ENCODE peak calls at places on chromosome 15, in six cellular contexts. One of them, this sample, is unnamed.
A peak's percentile ranks its signal among the peaks of the same experiment; 100 is the strongest.

GRCh38 chr15:45186771-45187577 is 792 bp downstream of the SHF start:
- DNase-seq in HepG2: peak; percentile 28
- DNase-seq in K562: peak; percentile 5
- DNase-seq in GM12878: no peak
- DNase-seq in SK-N-SH: peak; percentile 73
- DNase-seq in H1: peak; percentile 69
- DNase-seq in this sample: no peak

GRCh38 chr15:68725736-68726135 is 95.0 kb downstream of the ANP32A start:
- DNase-seq in HepG2: no peak
- DNase-seq in K562: no peak
- DNase-seq in GM12878: no peak
- DNase-seq in SK-N-SH: no peak
- DNase-seq in H1: no peak
- DNase-seq in this sample: peak; percentile 78

GRCh38 chr15:72685301-72685924 is 569 bp downstream of the HIGD2B start:
- DNase-seq in HepG2: peak; percentile 25
- DNase-seq in K562: no peak
- DNase-seq in GM12878: no peak
- DNase-seq in SK-N-SH: no peak
- DNase-seq in H1: no peak
- DNase-seq in this sample: peak; percentile 5

GRCh38 chr15:75733761-75734651 is 21.4 kb upstream of the CSPG4 start:
- DNase-seq in HepG2: no peak
- DNase-seq in K562: no peak
- DNase-seq in GM12878: no peak
- DNase-seq in SK-N-SH: no peak
- DNase-seq in H1: no peak
- DNase-seq in this sample: no peak

GRCh38 chr15:66907826-66908502 is 157.4 kb upstream of the SMAD3 start:
- DNase-seq in HepG2: peak; percentile 56
- DNase-seq in K562: no peak
- DNase-seq in GM12878: peak; percentile 39
- DNase-seq in SK-N-SH: no peak
- DNase-seq in H1: no peak
- DNase-seq in this sample: peak; percentile 73

GRCh38 chr15:50113187-50113505 is 5.9 kb downstream of the ATP8B4 start:
- DNase-seq in HepG2: no peak
- DNase-seq in K562: no peak
- DNase-seq in GM12878: no peak
- DNase-seq in SK-N-SH: no peak
- DNase-seq in H1: no peak
- DNase-seq in this sample: peak; percentile 50

GRCh38 chr15:68277131-68277604 is 377 bp upstream of the FEM1B start:
- DNase-seq in HepG2: no peak
- DNase-seq in K562: no peak
- DNase-seq in GM12878: no peak
- DNase-seq in SK-N-SH: peak; percentile 72
- DNase-seq in H1: no peak
- DNase-seq in this sample: no peak

GRCh38 chr15:59976480-59976879 is 27.6 kb upstream of the FOXB1 start:
- DNase-seq in HepG2: no peak
- DNase-seq in K562: no peak
- DNase-seq in GM12878: peak; percentile 12
- DNase-seq in SK-N-SH: no peak
- DNase-seq in H1: no peak
- DNase-seq in this sample: peak; percentile 92

GRCh38 chr15:69469467-69470191 is 17.0 kb downstream of the RPLP1 start:
- DNase-seq in HepG2: no peak
- DNase-seq in K562: peak; percentile 46
- DNase-seq in GM12878: no peak
- DNase-seq in SK-N-SH: no peak
- DNase-seq in H1: no peak
- DNase-seq in this sample: no peak

GRCh38 chr15:68732451-68732850 is 88.2 kb downstream of the ANP32A start:
- DNase-seq in HepG2: no peak
- DNase-seq in K562: no peak
- DNase-seq in GM12878: no peak
- DNase-seq in SK-N-SH: no peak
- DNase-seq in H1: no peak
- DNase-seq in this sample: no peak

GRCh38 chr15:59438891-59439290 is 905 bp downstream of the FAM81A start:
- DNase-seq in HepG2: no peak
- DNase-seq in K562: no peak
- DNase-seq in GM12878: no peak
- DNase-seq in SK-N-SH: no peak
- DNase-seq in H1: no peak
- DNase-seq in this sample: no peak

GRCh38 chr15:67124111-67124510 is 58.7 kb downstream of the SMAD3 start:
- DNase-seq in HepG2: no peak
- DNase-seq in K562: no peak
- DNase-seq in GM12878: no peak
- DNase-seq in SK-N-SH: no peak
- DNase-seq in H1: no peak
- DNase-seq in this sample: no peak

GRCh38 chr15:75104804-75105557 is 81.6 kb downstream of the PPCDC start:
- DNase-seq in HepG2: peak; percentile 77
- DNase-seq in K562: no peak
- DNase-seq in GM12878: peak; percentile 88
- DNase-seq in SK-N-SH: no peak
- DNase-seq in H1: no peak
- DNase-seq in this sample: peak; percentile 74

GRCh38 chr15:42073418-42073817 is 20.9 kb downstream of the PLA2G4D start:
- DNase-seq in HepG2: no peak
- DNase-seq in K562: no peak
- DNase-seq in GM12878: no peak
- DNase-seq in SK-N-SH: no peak
- DNase-seq in H1: no peak
- DNase-seq in this sample: no peak

GRCh38 chr15:96324192-96324895 is 6.2 kb upstream of the NR2F2 start:
- DNase-seq in HepG2: no peak
- DNase-seq in K562: no peak
- DNase-seq in GM12878: no peak
- DNase-seq in SK-N-SH: no peak
- DNase-seq in H1: no peak
- DNase-seq in this sample: no peak

GRCh38 chr15:47741082-47741481 is 23.8 kb downstream of the SEMA6D start:
- DNase-seq in HepG2: no peak
- DNase-seq in K562: no peak
- DNase-seq in GM12878: no peak
- DNase-seq in SK-N-SH: no peak
- DNase-seq in H1: no peak
- DNase-seq in this sample: no peak

GRCh38 chr15:47402829-47403228 is 314.5 kb upstream of the SEMA6D start:
- DNase-seq in HepG2: no peak
- DNase-seq in K562: no peak
- DNase-seq in GM12878: no peak
- DNase-seq in SK-N-SH: no peak
- DNase-seq in H1: no peak
- DNase-seq in this sample: no peak

GRCh38 chr15:74584779-74585178 is 30.9 kb upstream of the CLK3 start:
- DNase-seq in HepG2: no peak
- DNase-seq in K562: peak; percentile 64
- DNase-seq in GM12878: no peak
- DNase-seq in SK-N-SH: peak; percentile 89
- DNase-seq in H1: no peak
- DNase-seq in this sample: no peak

GRCh38 chr15:92383528-92384326 is 10.0 kb upstream of the ST8SIA2 start:
- DNase-seq in HepG2: peak; percentile 15
- DNase-seq in K562: peak; percentile 71
- DNase-seq in GM12878: no peak
- DNase-seq in SK-N-SH: peak; percentile 54
- DNase-seq in H1: peak; percentile 88
- DNase-seq in this sample: no peak

DNA sequence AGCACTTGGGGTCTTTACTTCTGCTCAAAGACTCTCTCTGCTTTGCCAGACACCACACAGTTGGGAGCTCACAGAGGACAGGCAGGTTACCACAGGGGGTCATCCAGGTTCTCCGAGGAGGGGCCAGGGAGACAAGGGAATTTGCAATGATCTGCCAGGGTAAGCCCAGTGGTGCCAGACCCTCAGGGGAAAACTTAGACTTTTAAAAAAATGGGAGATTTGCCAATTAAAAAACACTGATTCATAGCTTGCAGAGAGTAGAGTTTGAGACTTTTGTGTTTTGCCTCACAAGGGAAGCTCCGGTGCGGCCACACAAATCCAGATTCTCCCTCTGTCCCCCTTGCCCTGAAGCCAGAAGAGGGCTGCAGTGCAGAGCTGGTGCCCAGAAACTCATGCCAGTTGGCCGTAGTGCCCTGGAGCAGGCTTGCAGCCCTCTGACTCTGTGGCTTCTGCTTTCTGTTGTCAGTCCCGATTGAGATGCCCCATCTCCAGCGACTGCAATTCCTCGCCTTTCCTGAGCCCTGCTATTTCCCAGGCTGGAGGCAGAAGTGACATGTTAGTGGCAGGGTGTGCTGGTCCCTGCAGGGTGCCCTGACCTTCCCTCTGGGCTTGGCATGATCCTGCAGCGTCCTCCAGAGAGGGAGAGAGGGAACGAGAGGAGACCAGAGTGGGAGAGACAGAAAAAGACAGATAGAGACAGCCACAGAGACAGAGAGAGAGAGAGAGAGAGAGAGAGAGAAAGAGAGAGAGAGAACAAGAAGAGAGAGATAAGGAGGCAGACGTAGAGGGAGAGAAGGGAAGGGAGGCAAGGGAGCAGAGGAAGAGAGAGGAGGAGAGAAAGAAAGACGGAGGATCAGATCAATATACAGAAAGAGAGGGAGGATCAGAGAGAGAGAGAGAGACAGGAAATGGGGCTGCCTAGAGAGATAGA is 46.0 kb downstream of the RHCG start:
- DNase-seq in HepG2: no peak
- DNase-seq in K562: no peak
- DNase-seq in GM12878: no peak
- DNase-seq in SK-N-SH: peak; percentile 77
- DNase-seq in H1: peak; percentile 45
- DNase-seq in this sample: no peak
- H3K4me3 ChIP-seq in HepG2: no peak overlapping the region
- H3K4me3 ChIP-seq in K562: no peak overlapping the region
- H3K4me3 ChIP-seq in GM12878: no peak overlapping the region
- H3K4me3 ChIP-seq in SK-N-SH: no peak overlapping the region
- H3K4me3 ChIP-seq in H1: no peak overlapping the region
- H3K4me3 ChIP-seq in this sample: no peak overlapping the region

GRCh38 chr15:39856357-39856756 is 63.7 kb downstream of the GPR176 start:
- DNase-seq in HepG2: no peak
- DNase-seq in K562: no peak
- DNase-seq in GM12878: no peak
- DNase-seq in SK-N-SH: no peak
- DNase-seq in H1: no peak
- DNase-seq in this sample: no peak

GRCh38 chr15:39851505-39852082 is 68.5 kb downstream of the GPR176 start:
- DNase-seq in HepG2: no peak
- DNase-seq in K562: no peak
- DNase-seq in GM12878: no peak
- DNase-seq in SK-N-SH: no peak
- DNase-seq in H1: no peak
- DNase-seq in this sample: no peak

GRCh38 chr15:39852237-39852636 is 67.8 kb downstream of the GPR176 start:
- DNase-seq in HepG2: no peak
- DNase-seq in K562: no peak
- DNase-seq in GM12878: no peak
- DNase-seq in SK-N-SH: no peak
- DNase-seq in H1: no peak
- DNase-seq in this sample: no peak

GRCh38 chr15:39855400-39855799 is 64.7 kb downstream of the GPR176 start:
- DNase-seq in HepG2: no peak
- DNase-seq in K562: no peak
- DNase-seq in GM12878: no peak
- DNase-seq in SK-N-SH: no peak
- DNase-seq in H1: no peak
- DNase-seq in this sample: no peak

GRCh38 chr15:39854161-39854560 is 65.9 kb downstream of the GPR176 start:
- DNase-seq in HepG2: no peak
- DNase-seq in K562: no peak
- DNase-seq in GM12878: no peak
- DNase-seq in SK-N-SH: no peak
- DNase-seq in H1: no peak
- DNase-seq in this sample: no peak
- TF ChIP-seq GABPA in HepG2: no peak
- TF ChIP-seq GABPA in K562: no peak
- TF ChIP-seq GABPA in GM12878: no peak
- TF ChIP-seq GABPA in SK-N-SH: no peak
- TF ChIP-seq GABPA in H1: no peak
- TF ChIP-seq GABPA in this sample: no peak

GRCh38 chr15:43821505-43821904 is 3.0 kb downstream of the MFAP1 start:
- DNase-seq in HepG2: no peak
- DNase-seq in K562: no peak
- DNase-seq in GM12878: no peak
- DNase-seq in SK-N-SH: no peak
- DNase-seq in H1: no peak
- DNase-seq in this sample: no peak

GRCh38 chr15:43828061-43828657 is 1.4 kb downstream of the WDR76 start:
- DNase-seq in HepG2: no peak
- DNase-seq in K562: no peak
- DNase-seq in GM12878: no peak
- DNase-seq in SK-N-SH: peak; percentile 23
- DNase-seq in H1: no peak
- DNase-seq in this sample: no peak

GRCh38 chr15:43824302-43825246 is at the start of gene MFAP1:
- DNase-seq in HepG2: peak; percentile 93
- DNase-seq in K562: peak; percentile 92
- DNase-seq in GM12878: peak; percentile 93
- DNase-seq in SK-N-SH: peak; percentile 90
- DNase-seq in H1: peak; percentile 83
- DNase-seq in this sample: peak; percentile 96

DNA sequence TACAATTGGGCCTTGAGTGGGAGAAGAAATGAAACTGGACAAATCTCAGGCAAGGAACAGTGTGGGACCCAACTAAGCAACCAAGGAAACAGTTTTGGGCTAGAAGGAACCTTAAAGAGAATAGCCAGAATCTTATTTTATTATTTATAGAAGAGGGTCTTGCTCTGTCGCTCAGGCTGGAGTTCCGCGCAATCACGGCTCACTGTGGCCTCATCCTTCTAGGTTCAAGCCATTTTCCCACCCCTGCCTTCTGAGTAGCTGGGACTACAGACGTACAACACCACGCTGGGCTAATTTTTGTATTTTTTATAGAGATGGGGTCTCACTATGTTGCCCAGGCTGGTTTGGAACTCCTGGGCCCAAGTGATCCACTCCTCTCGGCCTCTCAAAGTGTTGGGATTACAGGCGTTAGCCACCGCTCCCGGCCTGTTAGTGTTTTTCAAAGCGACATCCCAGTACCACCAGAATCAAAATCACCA is 734 bp upstream of the WDR76 start:
- DNase-seq in HepG2: no peak
- DNase-seq in K562: no peak
- DNase-seq in GM12878: no peak
- DNase-seq in SK-N-SH: no peak
- DNase-seq in H1: no peak
- DNase-seq in this sample: no peak
- H3K4me3 ChIP-seq in HepG2: peak overlapping the region; percentile 62
- H3K4me3 ChIP-seq in K562: no peak overlapping the region
- H3K4me3 ChIP-seq in GM12878: peak overlapping the region; percentile 23
- H3K4me3 ChIP-seq in SK-N-SH: peak overlapping the region; percentile 66
- H3K4me3 ChIP-seq in H1: peak overlapping the region; percentile 82
- H3K4me3 ChIP-seq in this sample: no peak overlapping the region

DNA sequence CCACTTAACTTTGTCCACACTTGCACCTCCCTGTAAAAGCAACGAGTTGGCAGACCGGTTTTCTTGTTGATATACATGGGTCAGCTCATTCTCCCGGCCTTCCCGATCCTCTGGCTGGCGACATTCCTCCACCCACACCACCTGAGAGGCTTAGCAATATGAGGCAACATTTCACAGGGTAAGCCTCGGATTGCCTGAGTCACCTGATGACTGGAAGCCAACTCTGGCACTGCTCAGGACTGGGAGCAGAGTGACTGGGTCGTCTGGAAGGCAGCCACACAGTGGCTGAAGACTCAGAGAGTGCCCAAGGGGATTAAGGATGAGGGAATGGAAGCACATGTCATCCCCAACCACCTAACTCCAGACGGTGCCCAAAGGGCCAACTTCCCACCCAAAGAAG is 9.8 kb downstream of the HOMER2 start:
- DNase-seq in HepG2: peak; percentile 16
- DNase-seq in K562: no peak
- DNase-seq in GM12878: no peak
- DNase-seq in SK-N-SH: no peak
- DNase-seq in H1: no peak
- DNase-seq in this sample: no peak
- TF ChIP-seq GABPA in HepG2: no peak
- TF ChIP-seq GABPA in K562: no peak
- TF ChIP-seq GABPA in GM12878: no peak
- TF ChIP-seq GABPA in SK-N-SH: no peak
- TF ChIP-seq GABPA in H1: no peak
- TF ChIP-seq GABPA in this sample: no peak

This sample was measured in HL-60.